ENCODE peak calls at places on chromosomes 7 and 10, in eight cellular contexts. One of them, this sample, is unnamed.

GRCh38 chr7:34762769-34763168 is 104.8 kb downstream of the NPSR1 start:
- DNase-seq in naive B cell: no peak
- DNase-seq in iPS DF 6.9: no peak
- DNase-seq in GM03348: no peak
- DNase-seq in GM20000: no peak
- DNase-seq in GM12864: no peak
- DNase-seq in tibial artery: no peak
- DNase-seq in T-helper 1 cell: no peak
- DNase-seq in this sample: no peak

GRCh38 chr7:41834805-41835694 is 132.2 kb upstream of the INHBA start:
- DNase-seq in naive B cell: no peak
- DNase-seq in iPS DF 6.9: no peak
- DNase-seq in GM03348: peak; percentile 40
- DNase-seq in GM20000: no peak
- DNase-seq in GM12864: no peak
- DNase-seq in tibial artery: peak; percentile 64
- DNase-seq in T-helper 1 cell: no peak
- DNase-seq in this sample: peak; percentile 86

GRCh38 chr10:79049931-79050895 is 18.6 kb upstream of the ZMIZ1 start:
- DNase-seq in naive B cell: no peak
- DNase-seq in iPS DF 6.9: no peak
- DNase-seq in GM03348: no peak
- DNase-seq in GM20000: no peak
- DNase-seq in GM12864: no peak
- DNase-seq in tibial artery: peak; percentile 9
- DNase-seq in T-helper 1 cell: no peak
- DNase-seq in this sample: no peak

GRCh38 chr7:55206235-55207029 is 158.7 kb upstream of the LANCL2 start:
- DNase-seq in naive B cell: no peak
- DNase-seq in iPS DF 6.9: no peak
- DNase-seq in GM03348: no peak
- DNase-seq in GM20000: no peak
- DNase-seq in GM12864: no peak
- DNase-seq in tibial artery: no peak
- DNase-seq in T-helper 1 cell: no peak
- DNase-seq in this sample: no peak

GRCh38 chr7:95004618-95005282 is 97.4 kb downstream of the PPP1R9A start:
- DNase-seq in naive B cell: no peak
- DNase-seq in iPS DF 6.9: no peak
- DNase-seq in GM03348: no peak
- DNase-seq in GM20000: no peak
- DNase-seq in GM12864: no peak
- DNase-seq in tibial artery: no peak
- DNase-seq in T-helper 1 cell: no peak
- DNase-seq in this sample: no peak

GRCh38 chr10:111511751-111512150 is 434.9 kb downstream of the ADRA2A start:
- DNase-seq in naive B cell: no peak
- DNase-seq in iPS DF 6.9: no peak
- DNase-seq in GM03348: peak; percentile 30
- DNase-seq in GM20000: no peak
- DNase-seq in GM12864: no peak
- DNase-seq in tibial artery: no peak
- DNase-seq in T-helper 1 cell: no peak
- DNase-seq in this sample: no peak

GRCh38 chr7:42183547-42183946 is 53.5 kb downstream of the GLI3 start:
- DNase-seq in naive B cell: no peak
- DNase-seq in iPS DF 6.9: no peak
- DNase-seq in GM03348: no peak
- DNase-seq in GM20000: no peak
- DNase-seq in GM12864: no peak
- DNase-seq in tibial artery: no peak
- DNase-seq in T-helper 1 cell: no peak
- DNase-seq in this sample: no peak

GRCh38 chr10:58237014-58237830 is 30.5 kb downstream of the IPMK start:
- DNase-seq in naive B cell: no peak
- DNase-seq in iPS DF 6.9: no peak
- DNase-seq in GM03348: peak; percentile 71
- DNase-seq in GM20000: no peak
- DNase-seq in GM12864: no peak
- DNase-seq in tibial artery: no peak
- DNase-seq in T-helper 1 cell: no peak
- DNase-seq in this sample: no peak

GRCh38 chr7:64541438-64542359 is 21.2 kb downstream of the ZNF680 start:
- DNase-seq in naive B cell: no peak
- DNase-seq in iPS DF 6.9: no peak
- DNase-seq in GM03348: no peak
- DNase-seq in GM20000: no peak
- DNase-seq in GM12864: no peak
- DNase-seq in tibial artery: peak; percentile 41
- DNase-seq in T-helper 1 cell: no peak
- DNase-seq in this sample: peak; percentile 61

GRCh38 chr7:42642699-42643098 is 269.2 kb downstream of the C7orf25 start:
- DNase-seq in naive B cell: no peak
- DNase-seq in iPS DF 6.9: no peak
- DNase-seq in GM03348: no peak
- DNase-seq in GM20000: no peak
- DNase-seq in GM12864: no peak
- DNase-seq in tibial artery: no peak
- DNase-seq in T-helper 1 cell: no peak
- DNase-seq in this sample: no peak

GRCh38 chr10:87973635-87974034 is 110.2 kb downstream of the PTEN start:
- DNase-seq in naive B cell: no peak
- DNase-seq in iPS DF 6.9: no peak
- DNase-seq in GM03348: peak; percentile 24
- DNase-seq in GM20000: no peak
- DNase-seq in GM12864: no peak
- DNase-seq in tibial artery: no peak
- DNase-seq in T-helper 1 cell: no peak
- DNase-seq in this sample: no peak

GRCh38 chr10:122516733-122517132 is 43.8 kb upstream of the DMBT1 start:
- DNase-seq in naive B cell: no peak
- DNase-seq in iPS DF 6.9: no peak
- DNase-seq in GM03348: no peak
- DNase-seq in GM20000: no peak
- DNase-seq in GM12864: no peak
- DNase-seq in tibial artery: no peak
- DNase-seq in T-helper 1 cell: no peak
- DNase-seq in this sample: no peak

GRCh38 chr7:13945670-13946069 is 43.8 kb downstream of the ETV1 start:
- DNase-seq in naive B cell: no peak
- DNase-seq in iPS DF 6.9: no peak
- DNase-seq in GM03348: no peak
- DNase-seq in GM20000: no peak
- DNase-seq in GM12864: no peak
- DNase-seq in tibial artery: no peak
- DNase-seq in T-helper 1 cell: no peak
- DNase-seq in this sample: peak; percentile 44